ENCODE peak calls at places on chromosomes 2 and 18, in four cellular contexts. V, W, S and D are unnamed samples.
A peak's percentile ranks its signal among the peaks of the same experiment; 100 is the strongest.

GRCh38 chr2:217790681-217791392 is 212.0 kb downstream of the TNS1 start:
- DNase-seq in V (no peak), W (no peak), S (no peak), D (no peak)

GRCh38 chr18:10406172-10406663 is 48.2 kb upstream of the APCDD1 start:
- DNase-seq in V (no peak), W (no peak), S (no peak), D (no peak)

GRCh38 chr2:149334156-149334555 is 3.8 kb downstream of the LYPD6 start:
- DNase-seq in V (no peak), W (no peak), S (no peak), D (no peak)

GRCh38 chr18:74514860-74515495 is 18.8 kb downstream of the CNDP2 start:
- DNase-seq in V (no peak), W (no peak), S (no peak), D (no peak)

GRCh38 chr2:158665536-158666302 is 129.4 kb upstream of the DAPL1 start:
- DNase-seq in V (no peak), W (no peak), S (no peak), D (no peak)

GRCh38 chr2:43332653-43333052 is 106.2 kb upstream of the ZFP36L2 start:
- DNase-seq in V (no peak), W (no peak), S (no peak), D (no peak)

GRCh38 chr2:9382604-9383235 is 40.6 kb downstream of the ITGB1BP1 start:
- DNase-seq in V (no peak), W (no peak), S (no peak), D (no peak)

GRCh38 chr18:57432765-57433400 is 2.3 kb upstream of the ONECUT2 start:
- DNase-seq in V (peak; percentile 62), W (no peak), S (no peak), D (no peak)

GRCh38 chr2:185245216-185245615 is 493.4 kb upstream of the FSIP2 start:
- DNase-seq in V (no peak), W (no peak), S (no peak), D (no peak)

GRCh38 chr2:178782236-178782635 is 25.0 kb downstream of the TTN start:
- DNase-seq in V (no peak), W (no peak), S (no peak), D (no peak)

GRCh38 chr18:1102848-1103247 is 198.2 kb downstream of the ADCYAP1 start:
- DNase-seq in V (no peak), W (no peak), S (no peak), D (no peak)

GRCh38 chr18:32355896-32356295 is 114.8 kb downstream of the GAREM1 start:
- DNase-seq in V (no peak), W (no peak), S (no peak), D (no peak)

GRCh38 chr2:26144953-26145680 is 27.8 kb upstream of the GAREM2 start:
- DNase-seq in V (peak; percentile 62), W (peak; percentile 70), S (peak; percentile 59), D (peak; percentile 49)

GRCh38 chr2:108968619-108969018 is 20.4 kb downstream of the EDAR start:
- DNase-seq in V (peak; percentile 82), W (no peak), S (no peak), D (no peak)

GRCh38 chr2:176817061-176817565 is 395.5 kb upstream of the HNRNPA3 start:
- DNase-seq in V (peak; percentile 6), W (no peak), S (no peak), D (no peak)

GRCh38 chr2:45002661-45003210 is 6.5 kb downstream of the SIX2 start:
- DNase-seq in V (no peak), W (no peak), S (no peak), D (no peak)
- H3K9me3 ChIP-seq in V (no peaks in the 10 kb centered on the region), W (no peaks in the 10 kb centered on the region), S (no peaks in the 10 kb centered on the region), D (no peaks in the 10 kb centered on the region)

DNA sequence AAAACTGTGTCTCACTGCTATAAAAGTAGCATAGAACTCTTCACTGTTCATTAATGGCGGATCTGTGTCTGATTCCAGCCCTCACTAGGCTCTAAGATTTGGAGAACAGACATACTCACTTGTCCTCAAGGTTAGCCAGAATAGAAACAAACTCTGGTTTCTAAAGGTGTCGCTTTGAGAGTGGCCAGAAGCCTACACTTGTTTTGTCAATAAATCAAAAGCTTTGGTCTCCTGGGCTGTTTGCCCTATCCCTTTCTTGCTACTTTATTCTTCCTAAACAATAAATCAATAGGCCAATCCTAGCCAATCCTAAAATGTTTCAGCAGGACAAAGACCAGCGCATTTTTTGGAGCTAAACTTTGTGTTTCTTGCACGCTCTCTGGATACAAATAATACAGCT is 1064.6 kb upstream of the CHAC2 start:
- DNase-seq in V (no peak), W (no peak), S (no peak), D (no peak)
- H3K9me3 ChIP-seq in V (no peaks in the 10 kb centered on the region), W (no peaks in the 10 kb centered on the region), S (no peaks in the 10 kb centered on the region), D (no peaks in the 10 kb centered on the region)

GRCh38 chr2:49131801-49132200 is 22.5 kb downstream of the FSHR start:
- DNase-seq in V (no peak), W (no peak), S (no peak), D (no peak)
- H3K9me3 ChIP-seq in V (peaks cover 2% of the 10 kb centered on the region), W (peaks cover 7% of the 10 kb centered on the region), S (peaks cover 9% of the 10 kb centered on the region), D (no peaks in the 10 kb centered on the region)

DNA sequence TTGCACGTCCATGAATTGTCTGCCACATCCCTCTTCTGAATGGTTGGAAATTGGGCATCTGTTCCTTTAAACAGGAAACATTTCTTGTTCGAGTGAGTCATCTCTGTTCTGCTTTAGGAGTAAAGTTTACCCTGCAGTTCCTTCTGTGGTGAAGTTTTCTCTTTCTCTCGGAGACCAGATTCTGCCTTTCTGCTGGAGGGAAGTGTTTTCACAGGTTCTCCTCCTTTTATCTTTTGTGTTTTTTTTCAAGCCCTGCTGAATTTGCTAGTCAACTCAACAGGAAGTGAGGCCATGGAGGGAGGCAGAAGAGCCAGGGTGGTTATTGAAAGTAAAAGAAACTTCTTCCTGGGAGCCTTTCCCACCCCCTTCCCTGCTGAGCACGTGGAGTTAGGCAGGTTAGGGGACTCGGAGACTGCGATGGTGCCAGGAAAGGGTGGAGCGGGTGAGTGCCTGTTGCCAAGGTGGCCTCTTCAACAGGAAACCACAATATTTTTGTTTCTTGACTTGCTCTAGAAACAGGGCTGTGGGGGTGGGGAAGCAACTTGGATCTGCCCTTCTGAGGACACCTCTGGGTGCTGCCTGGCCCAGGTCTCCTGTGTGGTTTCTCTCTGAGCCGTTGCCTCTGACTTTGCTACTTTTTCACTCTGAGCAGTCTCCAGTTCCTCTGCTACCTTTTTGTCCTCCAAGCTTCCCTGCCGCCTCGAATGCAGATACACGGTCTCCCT is 2.2 kb upstream of the CASP8 start:
- DNase-seq in V (peak; percentile 91), W (peak; percentile 98), S (peak; percentile 57), D (peak; percentile 95)
- H3K9me3 ChIP-seq in V (no peaks in the 10 kb centered on the region), W (no peaks in the 10 kb centered on the region), S (no peaks in the 10 kb centered on the region), D (no peaks in the 10 kb centered on the region)

GRCh38 chr2:83081835-83082522 is 1377.1 kb downstream of the SUCLG1 start:
- DNase-seq in V (peak; percentile 74), W (no peak), S (no peak), D (no peak)

GRCh38 chr2:83079007-83079406 is 1380.1 kb downstream of the SUCLG1 start:
- DNase-seq in V (no peak), W (no peak), S (no peak), D (no peak)
- H3K9me3 ChIP-seq in V (no peaks in the 10 kb centered on the region), W (no peaks in the 10 kb centered on the region), S (no peaks in the 10 kb centered on the region), D (no peaks in the 10 kb centered on the region)